ENCODE peak calls at places on chromosomes 3 and 15, in four cellular contexts. K is A172; L is stimulated activated CD8-positive, alpha-beta memory T cell treated with anti-CD3 and anti-CD28 coated beads, Interleukin-4, amount 100 ng/mL, for 4 hours; C is cardiac muscle cell. Y is an unnamed sample.

GRCh38 chr3:166527325-166527724 is 690.1 kb upstream of the BCHE start:
- DNase-seq in K (peak), L (no peak), C (no peak), Y (no peak)

GRCh38 chr3:155026999-155027591 is 53.0 kb upstream of the MME start:
- DNase-seq in K (peak), L (no peak), C (peak), Y (no peak)

GRCh38 chr3:123783050-123783724 is 100.9 kb downstream of the MYLK start:
- DNase-seq in K (no peak), L (no peak), C (no peak), Y (no peak)

GRCh38 chr3:38354588-38355344 is 8.2 kb downstream of the XYLB start:
- DNase-seq in K (peak), L (no peak), C (peak), Y (no peak)

GRCh38 chr3:8622873-8623725 is 21.5 kb downstream of the SSUH2 start:
- DNase-seq in K (peak), L (no peak), C (peak), Y (peak)

GRCh38 chr3:134419966-134420321 is 45.7 kb upstream of the AMOTL2 start:
- DNase-seq in K (no peak), L (no peak), C (no peak), Y (no peak)

GRCh38 chr3:58531956-58532355 is 5.0 kb downstream of the ACOX2 start:
- DNase-seq in K (no peak), L (no peak), C (no peak), Y (peak)

GRCh38 chr3:134309987-134310700 is 59.5 kb upstream of the RYK start:
- DNase-seq in K (no peak), L (no peak), C (no peak), Y (no peak)

GRCh38 chr3:37554364-37554763 is 307.3 kb upstream of the CTDSPL start:
- DNase-seq in K (no peak), L (no peak), C (no peak), Y (peak)

GRCh38 chr3:33717616-33717865 is 513 bp downstream of the CLASP2 start:
- DNase-seq in K (peak), L (peak), C (peak), Y (peak)

GRCh38 chr15:83248151-83248851 is 36.2 kb downstream of the BNC1 start:
- DNase-seq in K (peak), L (no peak), C (peak), Y (peak)

GRCh38 chr3:45204136-45204535 is 22.0 kb downstream of the TMEM158 start:
- DNase-seq in K (peak), L (no peak), C (peak), Y (no peak)

Y was measured in ACHN.